ENCODE peak calls at places on chromosomes 16 and 17, in seven cellular contexts. W is hippocampal formation, N is right cardiac atrium, L is HT-29, Q is AG20443, P is left lung, M is H54. U is an unnamed sample.

GRCh38 chr16:57167951-57168350 is 17.9 kb downstream of the PSME3IP1 start:
- DNase-seq in W (peak), N (no peak), L (peak), Q (peak), P (no peak), M (no peak), U (peak)

GRCh38 chr16:61165797-61166196 is 870.4 kb downstream of the CDH8 start:
- DNase-seq in W (no peak), N (no peak), L (no peak), Q (no peak), P (no peak), M (no peak), U (no peak)

GRCh38 chr17:43721537-43722268 is 36.9 kb downstream of the SOST start:
- DNase-seq in W (no peak), N (no peak), L (no peak), Q (peak), P (no peak), M (no peak), U (no peak)

GRCh38 chr17:75240394-75241142 is 20.8 kb downstream of the GGA3 start:
- DNase-seq in W (no peak), N (peak), L (peak), Q (peak), P (no peak), M (peak), U (no peak)

GRCh38 chr16:67199808-67200198 is 872 bp downstream of the ELMO3 start:
- DNase-seq in W (no peak), N (no peak), L (no peak), Q (no peak), P (no peak), M (no peak), U (no peak)

GRCh38 chr17:14926526-14927122 is 338.5 kb downstream of the PMP22 start:
- DNase-seq in W (peak), N (no peak), L (peak), Q (peak), P (no peak), M (peak), U (no peak)

GRCh38 chr17:61856078-61856477 is 7.2 kb downstream of the BRIP1 start:
- DNase-seq in W (no peak), N (no peak), L (no peak), Q (no peak), P (no peak), M (no peak), U (no peak)

GRCh38 chr16:8905795-8906591 is 23.8 kb downstream of the LITAFD start:
- DNase-seq in W (no peak), N (no peak), L (no peak), Q (no peak), P (no peak), M (no peak), U (no peak)

GRCh38 chr17:17022011-17022800 is 20.1 kb upstream of the MPRIP start:
- DNase-seq in W (no peak), N (peak), L (no peak), Q (no peak), P (peak), M (no peak), U (no peak)

GRCh38 chr17:75832652-75833400 is 11.4 kb downstream of the UNC13D start:
- DNase-seq in W (no peak), N (no peak), L (peak), Q (no peak), P (no peak), M (no peak), U (no peak)

GRCh38 chr16:57283956-57284205 is 591 bp downstream of the PLLP start:
- DNase-seq in W (no peak), N (no peak), L (no peak), Q (no peak), P (no peak), M (no peak), U (no peak)

GRCh38 chr16:25585526-25585925 is 106.2 kb upstream of the HS3ST4 start:
- DNase-seq in W (no peak), N (no peak), L (no peak), Q (no peak), P (no peak), M (no peak), U (no peak)

GRCh38 chr17:9173386-9173983 is 152.2 kb downstream of the NTN1 start:
- DNase-seq in W (no peak), N (no peak), L (no peak), Q (no peak), P (no peak), M (no peak), U (no peak)

GRCh38 chr17:42683407-42684031 is 1.2 kb downstream of the CNTNAP1 start:
- DNase-seq in W (peak), N (peak), L (no peak), Q (no peak), P (no peak), M (no peak), U (no peak)

GRCh38 chr17:37755455-37755854 is 10.6 kb upstream of the HNF1B start:
- DNase-seq in W (no peak), N (no peak), L (no peak), Q (no peak), P (no peak), M (no peak), U (no peak)

GRCh38 chr17:17691468-17692263 is 10.4 kb downstream of the RAI1 start:
- DNase-seq in W (no peak), N (peak), L (no peak), Q (no peak), P (peak), M (no peak), U (no peak)

GRCh38 chr17:82419471-82419995 is 1.1 kb upstream of the OGFOD3 start:
- DNase-seq in W (no peak), N (no peak), L (no peak), Q (no peak), P (no peak), M (no peak), U (no peak)

GRCh38 chr17:72976971-72977767 is 115.3 kb downstream of the SLC39A11 start:
- DNase-seq in W (peak), N (peak), L (peak), Q (peak), P (peak), M (peak), U (peak)

GRCh38 chr17:38730526-38731379 is 612 bp downstream of the CISD3 start:
- DNase-seq in W (no peak), N (peak), L (peak), Q (peak), P (peak), M (peak), U (no peak)

U was measured in skeletal muscle cell.